ENCODE peak calls at places on chromosomes 5 and 9, in ten cellular contexts. One of them, this sample, is unnamed.

GRCh38 chr5:159877894-159878448 is 38.3 kb upstream of the ADRA1B start:
- DNase-seq in endothelial cell: no peak
- DNase-seq in RPMI7951: no peak
- DNase-seq in C1 segment of cervical spinal cord: no peak
- DNase-seq in PC-9: no peak
- DNase-seq in GM20000: no peak
- DNase-seq in ELF-1: peak
- DNase-seq in adrenal gland: peak
- DNase-seq in thoracic aorta: no peak
- DNase-seq in pancreas: no peak
- DNase-seq in this sample: no peak

GRCh38 chr5:103101079-103101732 is 18.7 kb downstream of the GIN1 start:
- DNase-seq in GM20000: no peak
- DNase-seq in thoracic aorta: no peak
- DNase-seq in C1 segment of cervical spinal cord: no peak
- DNase-seq in pancreas: no peak
- DNase-seq in adrenal gland: no peak
- DNase-seq in RPMI7951: no peak
- DNase-seq in endothelial cell: no peak
- DNase-seq in ELF-1: no peak
- DNase-seq in PC-9: no peak
- DNase-seq in this sample: no peak

GRCh38 chr5:109645591-109646236 is 44.0 kb upstream of the MAN2A1 start:
- DNase-seq in endothelial cell: no peak
- DNase-seq in pancreas: no peak
- DNase-seq in adrenal gland: no peak
- DNase-seq in C1 segment of cervical spinal cord: no peak
- DNase-seq in PC-9: no peak
- DNase-seq in ELF-1: peak
- DNase-seq in RPMI7951: no peak
- DNase-seq in thoracic aorta: no peak
- DNase-seq in GM20000: no peak
- DNase-seq in this sample: peak

GRCh38 chr9:117783828-117784227 is 79.6 kb downstream of the TLR4 start:
- DNase-seq in pancreas: no peak
- DNase-seq in C1 segment of cervical spinal cord: no peak
- DNase-seq in thoracic aorta: no peak
- DNase-seq in GM20000: peak
- DNase-seq in RPMI7951: peak
- DNase-seq in adrenal gland: no peak
- DNase-seq in endothelial cell: no peak
- DNase-seq in ELF-1: no peak
- DNase-seq in PC-9: no peak
- DNase-seq in this sample: no peak

GRCh38 chr5:170338933-170339779 is 41.6 kb upstream of the LCP2 start:
- DNase-seq in C1 segment of cervical spinal cord: no peak
- DNase-seq in RPMI7951: no peak
- DNase-seq in endothelial cell: no peak
- DNase-seq in ELF-1: peak
- DNase-seq in pancreas: no peak
- DNase-seq in PC-9: no peak
- DNase-seq in adrenal gland: no peak
- DNase-seq in GM20000: peak
- DNase-seq in thoracic aorta: no peak
- DNase-seq in this sample: no peak

GRCh38 chr5:58094031-58094430 is 365.9 kb downstream of the PLK2 start:
- DNase-seq in adrenal gland: no peak
- DNase-seq in C1 segment of cervical spinal cord: no peak
- DNase-seq in RPMI7951: peak
- DNase-seq in endothelial cell: no peak
- DNase-seq in PC-9: peak
- DNase-seq in GM20000: no peak
- DNase-seq in pancreas: no peak
- DNase-seq in thoracic aorta: no peak
- DNase-seq in ELF-1: no peak
- DNase-seq in this sample: no peak

GRCh38 chr5:153490124-153491085 is at the start of gene GRIA1:
- DNase-seq in pancreas: no peak
- DNase-seq in PC-9: no peak
- DNase-seq in C1 segment of cervical spinal cord: no peak
- DNase-seq in ELF-1: peak
- DNase-seq in RPMI7951: no peak
- DNase-seq in thoracic aorta: no peak
- DNase-seq in GM20000: no peak
- DNase-seq in endothelial cell: peak
- DNase-seq in adrenal gland: no peak
- DNase-seq in this sample: peak

GRCh38 chr9:100111235-100111634 is 12.2 kb downstream of the INVS start:
- DNase-seq in pancreas: peak
- DNase-seq in ELF-1: no peak
- DNase-seq in RPMI7951: peak
- DNase-seq in endothelial cell: no peak
- DNase-seq in C1 segment of cervical spinal cord: no peak
- DNase-seq in PC-9: no peak
- DNase-seq in thoracic aorta: peak
- DNase-seq in adrenal gland: peak
- DNase-seq in GM20000: no peak
- DNase-seq in this sample: no peak